ENCODE peak calls at places on chromosome X, in five cellular contexts. B, S, Y, J and A are unnamed samples.

GRCh38 chrX:9573282-9574106 is 108.6 kb downstream of the TBL1X start:
- DNase-seq in B (no peak), S (no peak), Y (no peak), J (no peak), A (no peak)

GRCh38 chrX:101191217-101191750 is 28.3 kb upstream of the DRP2 start:
- DNase-seq in B (peak), S (peak), Y (peak), J (peak), A (peak)

GRCh38 chrX:83077606-83078005 is 430.5 kb upstream of the POU3F4 start:
- DNase-seq in B (no peak), S (no peak), Y (no peak), J (no peak), A (no peak)

GRCh38 chrX:88136328-88136727 is 610.7 kb upstream of the CPXCR1 start:
- DNase-seq in B (no peak), S (no peak), Y (no peak), J (no peak), A (peak)

GRCh38 chrX:48530736-48531135 is 8.8 kb upstream of the TBC1D25 start:
- DNase-seq in B (no peak), S (no peak), Y (no peak), J (peak), A (no peak)

GRCh38 chrX:84737471-84737871 is 235.2 kb upstream of the HDX start:
- DNase-seq in B (no peak), S (peak), Y (peak), J (peak), A (no peak)

GRCh38 chrX:17932781-17933180 is 71.7 kb upstream of the RAI2 start:
- DNase-seq in B (no peak), S (no peak), Y (no peak), J (no peak), A (no peak)

GRCh38 chrX:101219840-101220191 is 230 bp downstream of the DRP2 start:
- DNase-seq in B (no peak), S (no peak), Y (no peak), J (no peak), A (peak)

GRCh38 chrX:49208399-49208798 is 8.4 kb upstream of the SYP start:
- DNase-seq in B (no peak), S (no peak), Y (no peak), J (no peak), A (no peak)

GRCh38 chrX:106397788-106398538 is 213.8 kb upstream of the RADX start:
- DNase-seq in B (no peak), S (no peak), Y (no peak), J (peak), A (peak)

GRCh38 chrX:129842510-129843208 is 1.0 kb downstream of the ZDHHC9 start:
- DNase-seq in B (no peak), S (peak), Y (peak), J (peak), A (peak)

GRCh38 chrX:2875798-2876399 is 47.2 kb downstream of the GYG2 start:
- DNase-seq in B (no peak), S (no peak), Y (no peak), J (peak), A (peak)

GRCh38 chrX:41043950-41044349 is 41.3 kb upstream of the USP9X start:
- DNase-seq in B (no peak), S (no peak), Y (no peak), J (peak), A (peak)

GRCh38 chrX:103063191-103063845 is 653 bp downstream of the BEX1 start:
- DNase-seq in B (peak), S (no peak), Y (peak), J (peak), A (peak)

GRCh38 chrX:153937056-153937455 is 2.2 kb upstream of the NAA10 start:
- DNase-seq in B (no peak), S (no peak), Y (no peak), J (no peak), A (no peak)

GRCh38 chrX:139889760-139890159 is 43.1 kb downstream of the ATP11C start:
- DNase-seq in B (no peak), S (no peak), Y (no peak), J (peak), A (peak)

GRCh38 chrX:72120798-72121197 is 10.9 kb downstream of the RTL5 start:
- DNase-seq in B (no peak), S (no peak), Y (no peak), J (peak), A (no peak)

GRCh38 chrX:14529288-14529989 is at the start of gene GLRA2:
- DNase-seq in B (peak), S (no peak), Y (peak), J (peak), A (peak)

GRCh38 chrX:141935645-141936044 is 32.0 kb downstream of the MAGEC1 start:
- DNase-seq in B (no peak), S (no peak), Y (no peak), J (no peak), A (no peak)

GRCh38 chrX:153763298-153763932 is 634 bp upstream of the PLXNB3 start:
- DNase-seq in B (no peak), S (no peak), Y (no peak), J (no peak), A (no peak)

GRCh38 chrX:42869011-42869410 is 91.0 kb upstream of the PPP1R2C start:
- DNase-seq in B (no peak), S (no peak), Y (no peak), J (no peak), A (no peak)

GRCh38 chrX:65093658-65094057 is 117.4 kb upstream of the ZC4H2 start:
- DNase-seq in B (no peak), S (no peak), Y (no peak), J (no peak), A (no peak)

GRCh38 chrX:1442016-1442665 is 10.6 kb downstream of the ASMTL start:
- DNase-seq in B (no peak), S (no peak), Y (peak), J (no peak), A (no peak)

GRCh38 chrX:8364369-8365141 is 100.1 kb upstream of the VCX3B start:
- DNase-seq in B (peak), S (no peak), Y (peak), J (no peak), A (peak)

GRCh38 chrX:16484338-16484737 is 165.6 kb upstream of the S100G start:
- DNase-seq in B (no peak), S (peak), Y (no peak), J (peak), A (peak)

GRCh38 chrX:51931761-51932160 is 38.3 kb downstream of the MAGED1 start:
- DNase-seq in B (no peak), S (no peak), Y (peak), J (peak), A (no peak)

GRCh38 chrX:31499120-31499519 is 427.3 kb upstream of the FTHL17 start:
- DNase-seq in B (no peak), S (no peak), Y (no peak), J (peak), A (peak)

GRCh38 chrX:148698221-148698620 is 197.8 kb downstream of the AFF2 start:
- DNase-seq in B (no peak), S (no peak), Y (no peak), J (no peak), A (no peak)

GRCh38 chrX:100341111-100341510 is 69.0 kb downstream of the PCDH19 start:
- DNase-seq in B (no peak), S (no peak), Y (no peak), J (peak), A (no peak)

GRCh38 chrX:120769576-120770341 is 105.9 kb downstream of the CT47B1 start:
- DNase-seq in B (no peak), S (no peak), Y (no peak), J (peak), A (peak)
- TF ChIP-seq CTCF in B (peak), S (peak), Y (no peak), J (peak), A (peak)

GRCh38 chrX:47158131-47158530 is 13.1 kb downstream of the RBM10 start:
- DNase-seq in B (no peak), S (no peak), Y (no peak), J (no peak), A (no peak)
- TF ChIP-seq CTCF in B (no peak), S (no peak), Y (no peak), J (no peak), A (no peak)

DNA sequence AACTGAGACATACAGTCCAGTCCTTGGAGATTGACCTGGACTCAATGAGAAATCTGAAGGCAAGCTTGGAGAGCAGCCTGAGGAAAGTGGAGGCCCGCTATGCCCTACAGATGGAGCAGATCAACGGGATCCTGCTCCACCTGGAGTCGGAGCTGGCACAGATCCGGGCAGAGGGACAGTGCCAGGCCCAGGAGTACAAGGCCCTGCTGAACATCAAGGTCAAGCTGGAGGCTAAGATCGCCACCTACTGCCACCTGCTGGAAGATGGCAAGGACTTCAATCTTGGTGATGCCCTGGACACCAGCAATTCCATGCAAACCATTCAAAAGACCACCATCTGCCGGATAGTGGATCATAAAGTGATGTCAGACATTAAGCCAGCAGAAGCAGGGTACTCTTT is 20.4 kb upstream of the FRMPD3 start:
- DNase-seq in B (no peak), S (no peak), Y (no peak), J (peak), A (peak)
- TF ChIP-seq CTCF in B (peak), S (no peak), Y (no peak), J (peak), A (peak)

GRCh38 chrX:37302569-37302968 is 46.6 kb upstream of the PRRG1 start:
- DNase-seq in B (no peak), S (peak), Y (no peak), J (peak), A (peak)
- TF ChIP-seq CTCF in B (no peak), S (peak), Y (no peak), J (peak), A (peak)

GRCh38 chrX:39242187-39242586 is 440.9 kb downstream of the MID1IP1 start:
- DNase-seq in B (no peak), S (no peak), Y (peak), J (peak), A (peak)
- TF ChIP-seq CTCF in B (peak), S (peak), Y (peak), J (peak), A (peak)

GRCh38 chrX:105150036-105150435 is 70.5 kb downstream of the TEX13A start:
- DNase-seq in B (no peak), S (no peak), Y (no peak), J (no peak), A (no peak)

DNA sequence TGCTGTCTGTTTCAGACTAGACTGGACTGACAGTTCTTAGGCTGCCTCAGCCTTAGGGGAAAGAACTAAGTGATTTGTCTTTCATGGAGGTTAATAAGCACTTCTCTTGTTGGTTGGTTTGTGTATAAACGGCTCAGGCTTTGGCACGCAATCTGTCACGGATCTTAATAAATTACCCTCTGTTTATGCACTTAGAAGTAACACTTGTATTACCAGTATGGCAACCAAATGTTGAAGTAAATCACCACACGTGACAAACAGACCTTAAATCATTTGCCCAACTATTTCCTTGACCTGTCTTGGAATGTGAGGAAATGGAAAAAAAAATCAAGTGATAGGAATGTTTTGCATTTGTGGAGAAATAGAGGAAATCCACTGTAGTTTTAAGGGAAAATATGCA is 69.9 kb downstream of the TEX13A start:
- DNase-seq in B (no peak), S (no peak), Y (no peak), J (no peak), A (no peak)
- TF ChIP-seq CTCF in B (no peak), S (no peak), Y (no peak), J (no peak), A (no peak)

GRCh38 chrX:70554081-70554480 is 109.4 kb downstream of the DLG3 start:
- DNase-seq in B (no peak), S (no peak), Y (no peak), J (peak), A (peak)
- TF ChIP-seq CTCF in B (no peak), S (peak), Y (no peak), J (peak), A (peak)